ENCODE peak calls at places on chromosome 1, in six cellular contexts. N is colonic mucosa, F is neuronal stem cell, W is HCT116, Z is fibroblast of lung, H is mesenchymal stem cell. Y is an unnamed sample.
A peak's percentile ranks its signal among the peaks of the same experiment; 100 is the strongest.

GRCh38 chr1:97668945-97669344 is 251.9 kb downstream of the DPYD start:
- DNase-seq in N (no peak), F (no peak), W (peak; percentile 16), Z (peak; percentile 42), H (peak; percentile 5), Y (no peak)

GRCh38 chr1:204284929-204285328 is 71.1 kb upstream of the GOLT1A start:
- DNase-seq in N (no peak), F (no peak), W (no peak), Z (no peak), H (no peak), Y (no peak)

GRCh38 chr1:31902509-31902857 is 35.7 kb downstream of the PTP4A2 start:
- DNase-seq in N (no peak), F (no peak), W (no peak), Z (no peak), H (no peak), Y (no peak)

GRCh38 chr1:206880310-206880709 is 14.9 kb downstream of the IL20 start:
- DNase-seq in N (no peak), F (no peak), W (no peak), Z (no peak), H (no peak), Y (no peak)

GRCh38 chr1:224565186-224565585 is 50.9 kb upstream of the CNIH3 start:
- DNase-seq in N (no peak), F (no peak), W (peak; percentile 71), Z (peak; percentile 92), H (peak; percentile 95), Y (no peak)

GRCh38 chr1:232980336-232980978 is 30.0 kb downstream of the NTPCR start:
- DNase-seq in N (no peak), F (no peak), W (no peak), Z (no peak), H (peak; percentile 33), Y (peak; percentile 78)

GRCh38 chr1:89271616-89272015 is 1.0 kb downstream of the GBP5 start:
- DNase-seq in N (no peak), F (no peak), W (no peak), Z (peak; percentile 1), H (no peak), Y (no peak)

GRCh38 chr1:44807364-44808062 is 362 bp upstream of the DYNLT4 start:
- DNase-seq in N (peak; percentile 98), F (peak; percentile 90), W (peak; percentile 98), Z (peak; percentile 99), H (peak; percentile 100), Y (peak; percentile 98)

GRCh38 chr1:230632273-230632873 is 9.9 kb upstream of the COG2 start:
- DNase-seq in N (peak; percentile 30), F (peak; percentile 12), W (peak; percentile 52), Z (peak; percentile 42), H (peak; percentile 50), Y (peak; percentile 75)

GRCh38 chr1:201307760-201308499 is 24.6 kb downstream of the PKP1 start:
- DNase-seq in N (peak; percentile 87), F (no peak), W (peak; percentile 60), Z (no peak), H (no peak), Y (no peak)

GRCh38 chr1:208254862-208255261 is 10.7 kb upstream of the PLXNA2 start:
- DNase-seq in N (no peak), F (no peak), W (no peak), Z (peak; percentile 32), H (peak; percentile 45), Y (peak; percentile 2)

GRCh38 chr1:108531429-108531828 is 28.5 kb upstream of the EEIG2 start:
- DNase-seq in N (no peak), F (no peak), W (no peak), Z (no peak), H (no peak), Y (no peak)

DNA sequence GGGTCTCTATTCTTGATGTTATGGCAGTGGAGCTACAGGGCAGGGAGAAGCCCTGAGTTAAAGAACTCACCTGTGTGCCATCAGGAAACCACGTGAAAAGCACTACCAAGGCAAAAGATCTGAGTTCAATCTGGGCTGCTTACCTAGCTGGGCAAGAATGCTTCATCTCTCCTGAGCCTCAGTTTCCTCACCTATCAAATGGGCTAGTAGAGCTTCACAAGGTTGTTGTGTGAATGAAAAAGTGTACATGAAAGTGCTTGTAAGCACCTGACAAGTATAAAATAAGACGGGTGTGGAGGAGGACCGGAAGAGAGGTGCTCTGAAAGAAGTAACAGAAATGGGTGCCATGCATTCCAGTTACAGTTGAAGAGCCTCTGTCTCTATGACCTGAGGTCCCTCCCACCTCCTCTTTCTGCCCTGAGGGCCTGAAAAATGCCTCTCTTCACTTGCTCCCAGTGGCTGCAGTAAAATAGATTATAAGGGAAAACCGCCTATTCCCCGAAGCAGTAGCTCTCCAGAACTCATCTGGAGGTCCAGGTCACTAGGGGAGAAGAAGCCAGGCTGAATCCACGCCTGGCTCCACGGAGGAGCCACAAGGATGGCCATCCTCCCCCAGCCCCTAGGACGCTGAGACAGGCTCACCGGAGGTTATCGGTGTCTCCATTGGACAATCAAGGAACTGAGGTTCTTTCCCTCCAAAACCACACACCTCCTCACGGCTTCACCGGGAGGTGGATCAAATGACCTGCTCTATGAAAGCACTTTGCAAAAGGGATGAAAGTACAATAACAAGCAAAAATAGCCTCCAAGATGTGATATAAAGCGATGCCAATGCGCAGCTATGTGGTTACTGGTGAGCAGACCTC is 1.4 kb downstream of the GPR161 start:
- DNase-seq in N (no peak), F (no peak), W (no peak), Z (no peak), H (peak; percentile 4), Y (peak; percentile 67)
- H3K27ac ChIP-seq in N (no peak overlapping the region), F (no peak overlapping the region), W (peak overlapping the region; percentile 63), Z (peak overlapping the region; percentile 44), H (no peak overlapping the region), Y (no peak overlapping the region)

DNA sequence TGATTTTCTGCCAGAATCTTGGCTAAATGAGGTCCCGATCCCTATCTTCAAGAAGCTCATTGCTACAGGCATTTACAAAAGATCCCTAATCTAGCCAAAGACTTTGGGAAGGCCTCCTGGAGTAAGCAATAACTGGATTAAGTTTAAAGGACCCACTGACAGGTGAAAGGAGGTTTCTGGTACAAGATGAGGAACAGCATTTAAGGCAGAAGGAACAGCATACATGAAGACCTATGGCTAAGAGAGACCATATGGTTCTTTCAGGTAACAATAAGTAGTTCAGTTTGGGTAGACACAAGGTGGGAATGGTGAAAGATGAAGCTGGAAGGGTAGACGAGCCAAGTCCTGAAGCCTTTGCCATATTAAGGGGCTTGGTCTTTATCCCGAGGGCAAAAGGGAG is 27.8 kb downstream of the SHISAL2A start:
- DNase-seq in N (no peak), F (no peak), W (no peak), Z (no peak), H (no peak), Y (no peak)
- H3K9ac ChIP-seq in N (no peak overlapping the region), F (no peak overlapping the region), W (no peak overlapping the region), Z (no peak overlapping the region), H (no peak overlapping the region), Y (no peak overlapping the region)

GRCh38 chr1:235650341-235651169 is 971 bp upstream of the GNG4 start:
- DNase-seq in N (peak; percentile 66), F (peak; percentile 53), W (no peak), Z (peak; percentile 9), H (no peak), Y (peak; percentile 91)
- H3K4me3 ChIP-seq in N (peak overlapping the region; percentile 42), F (peak overlapping the region; percentile 78), W (no peak overlapping the region), Z (peak overlapping the region; percentile 44), H (peak overlapping the region; percentile 63), Y (peak overlapping the region; percentile 75)

DNA sequence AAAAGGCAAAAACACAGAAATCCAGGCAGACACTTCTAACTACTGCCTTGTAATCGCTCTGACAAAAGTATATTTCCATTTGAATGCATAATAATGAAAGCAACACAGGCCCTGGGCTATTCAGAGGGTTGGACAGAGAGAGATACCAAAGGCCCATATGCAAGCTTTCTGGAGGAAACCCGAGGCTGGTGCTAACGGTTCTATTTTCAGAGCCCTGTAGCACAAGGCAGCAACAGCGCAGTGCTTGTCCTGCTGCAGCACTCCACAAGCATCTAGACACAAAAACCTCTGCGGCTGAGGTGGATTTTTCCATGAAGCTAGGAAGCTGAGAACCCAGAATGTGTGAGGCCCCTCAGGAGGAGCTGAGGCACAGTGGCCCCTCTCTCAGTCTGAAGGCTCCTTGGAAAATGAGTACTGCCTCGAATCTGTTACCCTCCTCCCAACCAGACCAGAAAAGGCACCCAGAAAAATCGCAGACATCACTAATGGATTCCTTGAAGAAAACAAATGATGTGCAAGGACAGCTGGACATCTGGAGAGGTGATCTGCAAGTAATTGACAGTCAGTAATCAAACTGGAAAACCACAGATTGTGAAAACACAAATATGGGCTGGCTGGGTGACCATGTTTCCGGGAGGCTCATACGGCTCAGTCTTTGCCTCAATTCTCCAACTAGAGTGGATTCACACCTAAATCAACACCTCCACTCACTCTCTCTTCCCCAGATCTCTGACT is 54.0 kb downstream of the COLGALT2 start:
- DNase-seq in N (no peak), F (no peak), W (no peak), Z (peak; percentile 17), H (no peak), Y (no peak)
- H3K27ac ChIP-seq in N (no peak overlapping the region), F (peak overlapping the region; percentile 27), W (no peak overlapping the region), Z (no peak overlapping the region), H (no peak overlapping the region), Y (no peak overlapping the region)

DNA sequence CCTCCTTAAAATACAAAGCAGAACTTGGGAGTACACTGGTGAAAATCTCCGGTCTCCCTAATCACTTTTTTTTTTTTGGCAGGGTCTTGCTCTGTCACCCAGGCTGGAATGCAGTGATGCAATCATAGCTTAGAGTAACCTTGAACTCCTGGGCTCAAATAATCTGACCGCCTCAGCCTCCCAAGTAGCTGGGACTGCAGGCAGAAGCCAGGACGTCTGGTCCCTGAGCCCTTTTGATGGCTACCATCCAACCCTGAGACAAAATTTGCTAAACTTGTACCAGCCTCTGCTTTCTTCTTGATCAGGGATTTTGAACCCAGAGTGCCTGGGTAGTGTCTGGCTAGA is 4.1 kb downstream of the L1TD1 start:
- DNase-seq in N (no peak), F (no peak), W (no peak), Z (peak; percentile 20), H (no peak), Y (peak; percentile 71)
- H3K9ac ChIP-seq in N (no peak overlapping the region), F (no peak overlapping the region), W (no peak overlapping the region), Z (no peak overlapping the region), H (no peak overlapping the region), Y (peak overlapping the region; percentile 63)

GRCh38 chr1:183633676-183634343 is 1.8 kb downstream of the ARPC5 start:
- DNase-seq in N (no peak), F (no peak), W (peak; percentile 63), Z (peak; percentile 90), H (peak; percentile 91), Y (no peak)

GRCh38 chr1:183632964-183633363 is 2.6 kb downstream of the ARPC5 start:
- DNase-seq in N (no peak), F (no peak), W (no peak), Z (no peak), H (no peak), Y (no peak)

GRCh38 chr1:183630748-183631147 is 4.8 kb downstream of the ARPC5 start:
- DNase-seq in N (no peak), F (no peak), W (no peak), Z (peak; percentile 34), H (no peak), Y (no peak)

GRCh38 chr1:183634429-183635065 is 1.0 kb downstream of the ARPC5 start:
- DNase-seq in N (no peak), F (no peak), W (no peak), Z (no peak), H (no peak), Y (no peak)

GRCh38 chr1:183632087-183632486 is 3.5 kb downstream of the ARPC5 start:
- DNase-seq in N (no peak), F (no peak), W (no peak), Z (peak; percentile 82), H (peak; percentile 51), Y (no peak)
- H3K4me3 ChIP-seq in N (no peak overlapping the region), F (no peak overlapping the region), W (no peak overlapping the region), Z (peak overlapping the region; percentile 82), H (peak overlapping the region; percentile 88), Y (peak overlapping the region; percentile 91)